ENCODE peak calls at places on chromosomes 7 and 10, in ten cellular contexts. O is ascending aorta; D is IMR-90; H is MM.1S; P is PC-9; U is small intestine; V is mammary epithelial cell; W is naive thymus-derived CD4-positive, alpha-beta T cell; S is GM06990; X is psoas muscle. A is an unnamed sample.

GRCh38 chr10:121710207-121710606 is 112.0 kb upstream of the FGFR2 start:
- DNase-seq in O (no peak), D (no peak), H (no peak), P (no peak), U (no peak), V (no peak), W (no peak), S (no peak), X (no peak), A (no peak)

GRCh38 chr10:104614245-104614831 is 26.8 kb upstream of the SORCS3 start:
- DNase-seq in O (no peak), D (peak), H (peak), P (no peak), U (peak), V (peak), W (no peak), S (no peak), X (no peak), A (peak)

GRCh38 chr7:147653456-147653855 is 937.1 kb upstream of the C7orf33 start:
- DNase-seq in O (no peak), D (no peak), H (no peak), P (no peak), U (no peak), V (no peak), W (no peak), S (no peak), X (no peak), A (no peak)

GRCh38 chr10:63157845-63158624 is 24.9 kb downstream of the NRBF2 start:
- DNase-seq in O (no peak), D (peak), H (peak), P (peak), U (peak), V (peak), W (peak), S (peak), X (no peak), A (peak)

GRCh38 chr7:134649231-134649775 is 2.6 kb downstream of the BPGM start:
- DNase-seq in O (no peak), D (peak), H (no peak), P (peak), U (no peak), V (no peak), W (no peak), S (no peak), X (no peak), A (no peak)

GRCh38 chr10:102644066-102644645 is at the start of gene TRIM8:
- DNase-seq in O (no peak), D (no peak), H (peak), P (no peak), U (peak), V (peak), W (peak), S (peak), X (peak), A (no peak)

GRCh38 chr7:44292876-44293560 is 32.4 kb downstream of the CAMK2B start:
- DNase-seq in O (peak), D (no peak), H (no peak), P (no peak), U (no peak), V (no peak), W (no peak), S (no peak), X (no peak), A (no peak)

GRCh38 chr10:70337201-70337651 is 45.2 kb downstream of the LRRC20 start:
- DNase-seq in O (no peak), D (peak), H (no peak), P (no peak), U (no peak), V (peak), W (no peak), S (no peak), X (no peak), A (no peak)

GRCh38 chr7:138405496-138405895 is 54.6 kb upstream of the TRIM24 start:
- DNase-seq in O (no peak), D (no peak), H (no peak), P (no peak), U (no peak), V (no peak), W (no peak), S (no peak), X (no peak), A (no peak)

GRCh38 chr7:135775230-135775629 is 26.6 kb upstream of the FAM180A start:
- DNase-seq in O (no peak), D (no peak), H (no peak), P (no peak), U (no peak), V (no peak), W (no peak), S (no peak), X (no peak), A (no peak)

GRCh38 chr7:38858281-38858884 is 50.6 kb downstream of the VPS41 start:
- DNase-seq in O (no peak), D (peak), H (no peak), P (no peak), U (peak), V (peak), W (no peak), S (no peak), X (no peak), A (no peak)

GRCh38 chr10:63521389-63522128 is at the start of gene REEP3:
- DNase-seq in O (no peak), D (peak), H (peak), P (peak), U (peak), V (peak), W (peak), S (peak), X (peak), A (peak)

DNA sequence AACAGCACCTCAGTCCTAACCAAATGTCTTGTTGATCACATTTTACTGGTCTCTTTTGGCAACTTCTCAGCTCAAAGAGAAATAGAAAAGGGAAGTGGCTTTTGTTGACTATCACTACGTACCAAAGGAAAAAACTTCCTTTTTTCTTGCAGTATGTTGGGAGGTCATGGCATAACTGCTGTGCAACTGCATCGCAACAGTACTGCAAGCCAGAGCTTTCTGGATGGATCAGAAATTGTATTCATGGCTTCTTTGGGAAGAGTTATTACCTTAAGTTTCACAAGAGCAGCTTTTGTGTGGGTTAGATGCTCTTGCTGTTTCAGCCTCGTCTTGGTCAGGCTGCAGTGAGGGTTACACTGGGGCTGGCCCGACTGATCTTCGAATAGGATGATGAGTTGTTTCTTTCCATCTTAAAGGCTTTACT is 153.3 kb downstream of the CELF2 start:
- DNase-seq in O (no peak), D (no peak), H (peak), P (no peak), U (no peak), V (no peak), W (no peak), S (no peak), X (no peak), A (no peak)
- H3K4me3 ChIP-seq in O (no peak), D (no peak), H (peak), P (no peak), U (no peak), V (no peak), W (peak), S (peak), X (no peak), A (peak)

GRCh38 chr7:66426332-66426731 is 202.3 kb upstream of the KCTD7 start:
- DNase-seq in O (no peak), D (no peak), H (no peak), P (no peak), U (peak), V (no peak), W (no peak), S (no peak), X (no peak), A (no peak)
- H3K4me3 ChIP-seq in O (no peak), D (no peak), H (no peak), P (no peak), U (no peak), V (no peak), W (no peak), S (no peak), X (no peak), A (no peak)

DNA sequence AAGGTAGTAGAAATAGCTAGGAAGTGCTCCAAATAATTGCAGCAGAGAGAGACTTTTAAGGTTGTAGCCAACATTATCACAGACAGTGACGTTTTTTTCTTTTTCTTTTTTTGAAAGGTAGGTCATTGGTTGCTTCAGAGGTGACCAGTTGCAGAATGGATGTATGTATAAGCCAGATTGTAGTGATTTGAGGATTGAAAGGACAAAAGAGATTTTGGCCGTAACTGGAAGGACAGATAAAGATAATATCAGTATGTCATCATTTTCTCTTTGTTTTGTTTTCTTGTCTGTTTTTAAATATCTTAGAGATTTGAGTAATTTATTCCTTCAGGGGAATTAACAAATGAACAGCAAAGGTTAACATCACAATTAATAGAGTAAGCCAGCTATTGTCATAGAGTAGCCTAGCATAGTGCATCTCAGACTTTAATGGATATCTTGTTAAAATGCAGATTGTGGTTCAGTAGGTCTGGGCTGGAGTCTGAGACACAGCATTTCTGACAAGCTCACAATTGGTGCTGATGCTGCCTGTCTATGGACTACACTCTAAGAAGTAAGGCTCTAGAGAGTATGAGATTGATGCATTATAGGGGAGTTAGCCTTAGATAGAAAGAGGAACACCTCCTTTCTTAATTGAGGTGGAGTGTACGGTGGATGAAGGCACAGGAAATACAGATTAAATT is 28.3 kb downstream of the CDK13 start:
- DNase-seq in O (no peak), D (no peak), H (no peak), P (no peak), U (no peak), V (no peak), W (no peak), S (no peak), X (no peak), A (peak)
- H3K4me3 ChIP-seq in O (no peak), D (no peak), H (no peak), P (no peak), U (no peak), V (no peak), W (no peak), S (no peak), X (no peak), A (no peak)

DNA sequence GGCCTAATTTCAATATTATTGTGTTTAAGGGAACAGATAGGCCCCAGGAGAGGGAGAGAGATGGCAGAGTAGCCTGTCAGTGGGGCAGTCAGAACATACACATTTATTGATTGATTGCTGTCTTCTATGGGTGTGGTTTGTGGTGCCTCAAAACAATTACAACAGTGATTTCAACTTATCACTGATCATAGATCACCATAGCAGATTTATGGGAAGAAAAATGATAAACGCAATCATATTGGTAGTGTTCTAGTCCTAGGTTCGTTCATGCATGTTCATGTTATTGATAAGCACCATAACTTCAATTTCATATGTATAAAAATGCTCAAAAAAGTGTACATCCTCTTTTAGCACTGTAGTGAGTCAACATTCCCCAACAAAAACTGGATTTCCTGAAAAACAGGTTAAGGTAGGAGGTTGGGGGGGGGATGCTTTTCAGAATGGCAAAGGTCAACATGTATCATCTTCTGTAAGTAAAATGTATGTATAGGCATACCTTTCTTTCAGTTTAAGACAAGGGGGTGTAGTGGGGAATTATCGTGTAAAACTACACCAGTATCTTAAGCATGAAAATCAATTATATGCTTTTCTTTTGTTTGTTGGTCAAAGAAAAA is 1.0 kb upstream of the TNKS2 start:
- DNase-seq in O (no peak), D (no peak), H (peak), P (peak), U (no peak), V (peak), W (no peak), S (peak), X (no peak), A (no peak)
- H3K4me3 ChIP-seq in O (peak), D (peak), H (peak), P (peak), U (no peak), V (peak), W (peak), S (peak), X (peak), A (peak)

GRCh38 chr7:818031-818699 is 14.1 kb upstream of the SUN1 start:
- DNase-seq in O (no peak), D (peak), H (peak), P (peak), U (no peak), V (peak), W (no peak), S (no peak), X (no peak), A (no peak)
- H3K4me3 ChIP-seq in O (peak), D (no peak), H (peak), P (peak), U (no peak), V (peak), W (peak), S (peak), X (peak), A (no peak)

GRCh38 chr7:2687881-2688318 is at the start of gene AMZ1:
- DNase-seq in O (no peak), D (no peak), H (no peak), P (no peak), U (no peak), V (no peak), W (no peak), S (no peak), X (no peak), A (no peak)
- H3K4me3 ChIP-seq in O (peak), D (peak), H (peak), P (no peak), U (no peak), V (no peak), W (no peak), S (peak), X (peak), A (no peak)

DNA sequence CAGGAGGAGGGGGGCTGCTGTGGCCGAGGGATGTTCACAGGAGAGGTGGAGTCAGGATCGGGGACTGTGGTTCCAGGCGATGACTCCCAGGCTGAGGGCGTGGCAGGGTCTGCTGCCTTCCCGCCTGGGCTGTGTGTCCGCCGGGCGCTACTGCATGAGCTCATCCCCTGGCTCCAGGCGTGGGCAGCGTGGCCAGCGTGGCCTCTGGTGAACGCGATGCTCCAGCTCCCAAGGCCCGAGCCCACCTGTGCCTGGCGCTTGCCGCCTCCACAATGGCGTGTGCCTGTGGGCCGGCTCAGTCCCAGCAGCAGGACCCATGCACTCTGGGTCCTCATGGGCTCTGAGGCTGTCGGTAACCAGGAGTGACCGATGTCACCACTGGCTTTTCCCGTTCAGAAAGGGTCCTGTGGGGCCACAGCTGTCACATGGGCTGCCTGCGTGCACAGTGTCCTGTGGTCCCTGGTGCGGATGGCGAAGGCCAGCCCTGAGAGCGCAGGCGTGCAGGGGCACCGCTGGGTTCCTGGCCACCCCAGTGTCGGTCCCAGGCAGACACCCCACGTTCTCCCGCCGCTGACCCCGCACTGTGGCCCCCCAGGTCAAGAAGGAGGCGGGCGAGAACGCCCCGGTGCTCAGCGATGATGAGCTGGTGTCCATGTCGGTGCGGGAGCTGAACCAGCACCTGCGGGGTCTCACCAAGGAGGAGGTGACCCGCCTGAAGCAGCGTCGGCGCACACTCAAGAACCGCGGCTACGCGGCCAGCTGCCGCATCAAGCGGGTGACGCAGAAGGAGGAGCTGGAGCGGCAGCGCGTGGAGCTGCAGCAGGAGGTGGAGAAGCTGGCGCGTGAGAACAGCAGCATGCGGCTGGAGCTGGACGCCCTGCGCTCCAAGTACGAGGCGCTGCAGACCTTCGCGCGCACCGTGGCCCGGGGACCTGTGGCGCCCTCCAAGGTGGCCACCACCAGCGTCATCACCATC is 9.1 kb downstream of the MAFK start:
- DNase-seq in O (no peak), D (peak), H (no peak), P (no peak), U (no peak), V (no peak), W (no peak), S (no peak), X (peak), A (no peak)
- H3K4me3 ChIP-seq in O (peak), D (no peak), H (no peak), P (no peak), U (no peak), V (no peak), W (no peak), S (no peak), X (no peak), A (no peak)

A was measured in Jurkat, Clone E6-1.